ENCODE peak calls at places on chromosomes 2 and 18, in nine cellular contexts. V is WTC11, E is gastrocnemius medialis, U is left ventricle myocardium inferior, M is K562, H is dorsolateral prefrontal cortex, F is tibial artery, G is BJ, L is A673. O is an unnamed sample.

GRCh38 chr18:40852406-40852805 is 1102.6 kb upstream of the PIK3C3 start:
- DNase-seq in H (no peak), E (no peak), U (no peak), G (no peak), V (no peak), L (no peak), F (no peak), M (no peak), O (no peak)

GRCh38 chr2:67716895-67717294 is 319.8 kb downstream of the ETAA1 start:
- DNase-seq in F (no peak), H (no peak), E (no peak), M (no peak), G (no peak), L (no peak), V (no peak), U (no peak), O (no peak)

GRCh38 chr2:174768557-174768956 is 4.3 kb upstream of the CHRNA1 start:
- DNase-seq in E (no peak), G (no peak), L (no peak), H (no peak), M (no peak), F (no peak), U (no peak), V (no peak), O (no peak)

GRCh38 chr2:16774091-16774490 is 108.5 kb upstream of the CYRIA start:
- DNase-seq in H (no peak), V (no peak), F (no peak), L (no peak), E (no peak), G (no peak), U (no peak), M (no peak), O (no peak)

GRCh38 chr2:235793163-235793752 is 299.4 kb downstream of the AGAP1 start:
- DNase-seq in L (peak), U (peak), G (no peak), E (no peak), F (no peak), M (no peak), H (no peak), V (peak), O (no peak)

GRCh38 chr2:133591164-133591563 is 22.9 kb upstream of the NCKAP5 start:
- DNase-seq in E (peak), L (peak), G (no peak), F (peak), H (peak), U (peak), M (no peak), V (no peak), O (no peak)

GRCh38 chr2:157492189-157492773 is 48.4 kb upstream of the CYTIP start:
- DNase-seq in M (peak), U (peak), V (peak), E (peak), L (peak), H (peak), F (peak), G (peak), O (peak)

GRCh38 chr18:58785870-58786269 is 78.8 kb upstream of the ZNF532 start:
- DNase-seq in F (no peak), E (no peak), M (no peak), L (no peak), H (no peak), G (no peak), V (no peak), U (no peak), O (no peak)

GRCh38 chr2:65504814-65505697 is 72.7 kb upstream of the SPRED2 start:
- DNase-seq in U (no peak), F (no peak), E (no peak), L (no peak), H (no peak), G (no peak), M (no peak), V (no peak), O (no peak)

GRCh38 chr18:59571953-59572352 is 125.3 kb downstream of the CCBE1 start:
- DNase-seq in F (no peak), U (no peak), V (no peak), G (no peak), H (no peak), L (no peak), E (no peak), M (no peak), O (no peak)

GRCh38 chr2:205407984-205408383 is 274.3 kb upstream of the NRP2 start:
- DNase-seq in V (no peak), H (no peak), G (peak), E (no peak), U (no peak), L (peak), F (no peak), M (no peak), O (no peak)

GRCh38 chr2:197839327-197839726 is 34.9 kb downstream of the PLCL1 start:
- DNase-seq in U (no peak), G (no peak), M (no peak), H (no peak), L (no peak), V (no peak), F (no peak), E (no peak), O (no peak)

GRCh38 chr2:37623409-37623808 is 48.0 kb downstream of the CDC42EP3 start:
- DNase-seq in V (no peak), M (no peak), E (no peak), H (no peak), F (no peak), L (no peak), U (no peak), G (no peak), O (no peak)

GRCh38 chr18:68267583-68267982 is 447.3 kb downstream of the TMX3 start:
- DNase-seq in U (no peak), M (no peak), H (no peak), E (no peak), V (no peak), L (peak), G (no peak), F (no peak), O (no peak)

GRCh38 chr2:63050916-63051794 is 525 bp downstream of the OTX1 start:
- DNase-seq in M (peak), H (no peak), F (no peak), L (no peak), E (no peak), V (peak), U (no peak), G (no peak), O (peak)
- TF ChIP-seq CTCF in M (no peak), H (no peak), F (no peak), L (no peak), E (no peak), V (no peak), U (no peak), G (no peak), O (no peak)

DNA sequence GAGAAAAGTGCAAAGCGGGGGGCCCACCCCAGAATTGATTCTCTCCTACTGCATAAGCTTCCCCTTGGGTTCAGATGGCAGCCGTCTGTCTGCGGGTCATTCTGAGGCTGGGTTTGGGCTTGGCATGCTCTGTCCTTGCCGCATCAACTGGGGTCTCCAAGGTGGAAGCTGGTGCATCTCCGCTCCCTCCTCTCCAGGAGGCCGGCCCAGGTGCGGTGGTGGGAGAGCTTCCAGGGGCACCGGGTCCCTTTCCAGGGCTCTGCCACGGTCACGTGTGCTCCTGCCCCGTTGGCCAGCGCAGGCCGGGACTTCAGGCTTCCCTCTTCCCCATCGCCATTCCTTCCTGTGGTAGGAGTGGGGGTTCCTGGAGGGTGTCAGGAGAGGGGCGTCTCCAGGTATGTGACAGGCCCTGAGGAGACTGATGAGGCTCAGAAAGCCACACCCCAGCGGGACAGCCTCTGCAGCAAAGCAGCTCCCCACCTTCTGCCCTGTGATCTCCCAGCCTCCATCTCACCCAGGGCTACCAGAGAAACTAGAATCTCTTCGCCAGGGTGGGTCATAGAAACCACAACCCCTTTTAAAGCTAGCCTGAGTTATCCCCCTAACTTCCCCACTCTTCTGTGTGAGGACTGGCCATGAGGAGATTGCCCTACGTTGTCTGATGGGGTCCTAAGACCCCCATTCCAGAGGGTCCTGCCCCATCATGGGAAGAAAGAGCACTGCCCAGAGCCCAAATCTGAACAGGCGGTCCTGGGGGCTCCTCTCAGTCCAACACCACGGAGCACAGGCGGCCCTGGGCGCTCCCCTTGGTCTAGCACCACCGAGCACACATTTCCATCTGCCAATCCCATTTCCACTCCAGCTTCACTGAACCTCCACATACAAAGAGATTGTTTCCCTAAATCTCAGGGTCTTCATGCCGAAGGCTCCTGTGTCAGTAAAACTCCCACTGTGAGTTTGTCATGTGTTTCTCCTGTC is 76.6 kb downstream of the SLC66A2 start:
- DNase-seq in F (no peak), V (no peak), M (no peak), H (no peak), G (no peak), E (no peak), L (no peak), U (no peak), O (no peak)
- TF ChIP-seq CTCF in F (no peak), V (no peak), M (no peak), H (no peak), G (no peak), E (no peak), L (no peak), U (no peak), O (no peak)

DNA sequence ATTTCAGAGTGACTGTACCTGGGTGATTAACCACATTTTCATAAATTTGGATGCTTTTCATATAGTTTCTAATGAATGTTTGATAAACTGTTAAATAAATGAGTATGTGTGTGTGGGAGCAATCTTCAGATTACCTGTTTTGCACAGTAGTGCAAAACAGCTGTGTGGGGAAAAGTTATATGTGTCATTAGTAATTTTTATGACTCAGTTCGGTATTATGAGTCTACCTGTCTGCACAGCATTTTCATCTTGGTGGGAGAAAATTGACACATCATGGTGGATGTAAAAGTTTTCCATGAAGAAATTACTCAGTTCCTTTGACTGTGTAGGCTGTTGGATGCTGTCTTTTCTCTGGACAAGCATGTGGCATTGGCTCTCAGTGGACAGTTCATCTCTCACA is 43.8 kb downstream of the LTBP1 start:
- DNase-seq in H (no peak), L (no peak), E (no peak), U (no peak), F (no peak), V (no peak), G (no peak), M (no peak), O (no peak)
- TF ChIP-seq CTCF in H (no peak), L (no peak), E (no peak), U (no peak), F (no peak), V (no peak), G (no peak), M (no peak), O (no peak)

DNA sequence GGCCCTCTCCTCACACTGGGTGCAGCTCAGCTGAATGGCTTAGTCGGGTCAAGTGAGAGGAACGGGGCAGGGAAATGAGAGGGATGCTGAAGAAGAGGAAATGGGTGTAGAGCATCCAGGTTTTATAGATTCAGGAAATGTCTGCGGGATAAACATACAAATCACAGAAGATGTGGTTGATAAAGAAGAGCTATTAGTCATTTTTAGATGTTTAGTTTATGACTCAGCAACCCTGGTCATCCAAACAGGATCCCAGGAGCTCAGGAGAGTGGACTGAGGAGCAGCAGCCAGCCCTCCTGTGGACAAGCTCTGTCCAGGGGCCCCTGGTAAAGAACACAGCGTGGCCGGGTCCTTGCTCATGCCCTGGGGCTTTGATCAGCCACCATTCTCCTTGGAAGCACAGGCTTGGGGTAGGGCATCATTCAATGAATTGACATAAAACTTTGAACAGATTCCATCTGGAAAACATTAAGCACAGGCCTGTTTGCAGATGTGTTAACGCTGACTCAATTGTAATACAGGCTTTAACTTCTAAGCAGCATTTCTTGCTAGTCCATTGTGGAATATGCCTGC is 83.0 kb downstream of the NPAS2 start:
- DNase-seq in L (peak), F (no peak), E (no peak), M (no peak), G (peak), H (no peak), U (no peak), V (no peak), O (no peak)
- TF ChIP-seq CTCF in L (no peak), F (no peak), E (no peak), M (no peak), G (peak), H (no peak), U (no peak), V (no peak), O (no peak)